ENCODE peak calls at places on chromosomes 5 and 9, in five cellular contexts. F is brain microvascular endothelial cell, C is GM23338, U is progenitor cell of endocrine pancreas, X is astrocyte. E is an unnamed sample.

GRCh38 chr5:15073453-15073852 is 201.9 kb upstream of the ANKH start:
- DNase-seq in C (no peak), F (no peak), U (no peak), X (no peak), E (no peak)

GRCh38 chr5:177455661-177456590 is 9.3 kb downstream of the PRR7 start:
- DNase-seq in C (peak; percentile 97), X (peak; percentile 57), F (peak; percentile 81), U (peak; percentile 97), E (peak; percentile 96)

GRCh38 chr9:84856181-84856632 is 186.7 kb downstream of the NTRK2 start:
- DNase-seq in C (no peak), X (peak; percentile 63), F (no peak), U (no peak), E (no peak)

GRCh38 chr5:137888489-137888874 is 775 bp upstream of the PKD2L2 start:
- DNase-seq in U (no peak), F (no peak), C (no peak), X (no peak), E (no peak)

GRCh38 chr5:16870878-16871277 is 65.2 kb downstream of the MYO10 start:
- DNase-seq in F (no peak), C (no peak), X (no peak), U (no peak), E (no peak)

GRCh38 chr5:122291000-122291592 is 20.9 kb upstream of the SNCAIP start:
- DNase-seq in F (no peak), C (peak; percentile 8), U (no peak), X (peak; percentile 9), E (no peak)

GRCh38 chr5:78545406-78545805 is 103.2 kb downstream of the LHFPL2 start:
- DNase-seq in X (no peak), C (no peak), U (no peak), F (no peak), E (peak; percentile 6)

GRCh38 chr9:7976167-7976755 is 176.7 kb upstream of the DMAC1 start:
- DNase-seq in F (no peak), C (no peak), U (no peak), X (peak; percentile 2), E (no peak)

GRCh38 chr5:160555836-160556660 is 134.4 kb downstream of the PTTG1 start:
- DNase-seq in F (no peak), U (no peak), C (no peak), X (peak; percentile 49), E (no peak)

DNA sequence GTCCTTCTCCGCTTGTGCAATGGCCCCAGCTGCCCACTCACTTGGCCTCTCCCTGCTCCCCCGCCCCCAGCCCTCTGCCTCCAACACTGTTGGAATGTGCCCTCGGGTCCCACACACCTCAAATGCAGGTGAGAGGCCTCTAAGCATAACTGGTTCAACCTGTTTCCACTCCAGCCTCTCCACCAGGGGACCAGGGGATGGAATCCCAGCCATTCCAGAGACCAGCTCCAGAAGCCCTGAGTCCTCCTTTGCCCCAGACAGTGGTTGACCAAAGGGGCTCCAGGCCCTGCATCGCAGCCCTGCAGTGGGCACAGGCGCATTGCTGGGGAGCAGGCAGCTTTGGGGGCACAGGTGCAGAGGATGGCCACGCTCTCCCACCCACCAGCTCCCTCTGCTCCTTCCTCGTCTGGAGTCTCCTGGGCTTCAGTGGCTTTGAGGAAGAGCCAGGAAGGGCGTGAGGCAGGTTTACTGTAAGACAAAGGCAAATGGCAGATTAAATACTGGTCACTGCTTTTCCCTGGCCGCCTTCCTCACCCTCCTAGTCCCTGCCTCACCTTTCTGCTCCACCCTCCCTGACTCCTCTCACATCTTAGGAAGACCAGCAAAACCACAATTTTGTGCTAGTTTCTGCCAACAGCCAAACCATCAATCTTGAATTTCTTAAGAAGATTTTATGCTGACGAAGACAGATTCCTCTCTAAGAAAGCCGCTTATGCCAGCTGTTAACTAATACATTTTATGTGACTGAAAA is 29.1 kb upstream of the IRX2 start:
- DNase-seq in C (peak; percentile 85), X (no peak), U (peak; percentile 43), F (no peak), E (no peak)
- TF ChIP-seq CTCF in C (no peak), X (no peak), U (no peak), F (no peak), E (no peak)

GRCh38 chr9:109781541-109782197 is 1.7 kb downstream of the PALM2AKAP2 start:
- DNase-seq in U (no peak), C (no peak), F (no peak), X (peak; percentile 20), E (no peak)

GRCh38 chr9:109780453-109781033 is 545 bp downstream of the PALM2AKAP2 start:
- DNase-seq in C (peak; percentile 39), X (peak; percentile 26), F (no peak), U (no peak), E (no peak)

GRCh38 chr9:109776391-109776790 is 3.6 kb upstream of the PALM2AKAP2 start:
- DNase-seq in F (no peak), U (no peak), X (no peak), C (no peak), E (no peak)

GRCh38 chr9:109781086-109781485 is 1.1 kb downstream of the PALM2AKAP2 start:
- DNase-seq in U (no peak), C (no peak), F (no peak), X (no peak), E (no peak)

GRCh38 chr9:109779711-109780452 is at the start of gene PALM2AKAP2:
- DNase-seq in X (peak; percentile 54), C (peak; percentile 85), F (peak; percentile 46), U (peak; percentile 52), E (peak; percentile 90)
- TF ChIP-seq CTCF in X (no peak), C (no peak), F (peak; percentile 49), U (peak; percentile 35), E (peak; percentile 55)

GRCh38 chr5:154857091-154857533 is 1.3 kb upstream of the CNOT8 start:
- DNase-seq in C (peak; percentile 69), U (no peak), X (no peak), F (no peak), E (no peak)

GRCh38 chr5:154860123-154860522 is 1.7 kb downstream of the CNOT8 start:
- DNase-seq in X (peak; percentile 56), F (peak; percentile 61), C (peak; percentile 26), U (no peak), E (no peak)

GRCh38 chr5:154858972-154859950 is 834 bp downstream of the CNOT8 start:
- DNase-seq in C (no peak), F (no peak), U (no peak), X (no peak), E (no peak)

GRCh38 chr5:154858251-154858971 is at the start of gene CNOT8:
- DNase-seq in U (peak; percentile 95), X (peak; percentile 92), F (peak; percentile 98), C (peak; percentile 98), E (peak; percentile 99)

GRCh38 chr5:154857534-154858250 is 735 bp upstream of the CNOT8 start:
- DNase-seq in U (peak; percentile 83), F (peak; percentile 97), C (peak; percentile 97), X (peak; percentile 92), E (peak; percentile 98)
- TF ChIP-seq CTCF in U (no peak), F (peak; percentile 22), C (no peak), X (no peak), E (peak; percentile 28)

DNA sequence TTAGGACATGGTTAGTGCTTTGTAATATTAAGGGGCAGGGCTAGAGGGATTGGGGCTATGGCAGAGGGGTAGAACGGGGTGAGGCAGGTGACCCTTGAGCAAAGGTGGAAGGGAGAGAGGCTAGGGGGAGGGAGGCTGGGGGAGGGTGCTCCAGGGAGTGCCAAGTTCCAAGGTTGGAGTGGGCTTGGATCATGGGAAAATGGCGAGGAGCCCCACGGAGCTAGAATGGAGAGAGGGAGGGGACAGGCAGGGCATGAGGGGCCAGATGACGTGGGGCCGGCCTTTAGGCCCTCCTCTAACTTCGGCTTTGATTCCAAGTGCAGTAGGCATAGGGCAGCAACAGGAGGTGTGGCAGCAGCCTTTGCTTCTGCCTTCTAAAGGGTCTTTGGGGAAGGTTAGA is 171.8 kb upstream of the PANK3 start:
- DNase-seq in F (no peak), X (no peak), C (no peak), U (no peak), E (no peak)
- TF ChIP-seq CTCF in F (no peak), X (no peak), C (no peak), U (no peak), E (no peak)

GRCh38 chr9:16925426-16925825 is 55.0 kb upstream of the BNC2 start:
- DNase-seq in F (peak; percentile 32), U (no peak), X (peak; percentile 12), C (no peak), E (no peak)

GRCh38 chr9:16918920-16919319 is 48.5 kb upstream of the BNC2 start:
- DNase-seq in X (no peak), U (no peak), F (no peak), C (no peak), E (no peak)

GRCh38 chr9:16924311-16924915 is 53.9 kb upstream of the BNC2 start:
- DNase-seq in X (no peak), C (no peak), U (no peak), F (no peak), E (no peak)

GRCh38 chr9:16921855-16922254 is 51.4 kb upstream of the BNC2 start:
- DNase-seq in X (peak; percentile 4), C (peak; percentile 23), F (no peak), U (no peak), E (no peak)
- TF ChIP-seq CTCF in X (no peak), C (peak; percentile 14), F (no peak), U (no peak), E (peak; percentile 20)

GRCh38 chr9:115694014-115694413 is 459.6 kb upstream of the PAPPA start:
- DNase-seq in F (peak; percentile 88), U (no peak), X (peak; percentile 86), C (peak; percentile 80), E (no peak)
- TF ChIP-seq CTCF in F (peak; percentile 57), U (peak; percentile 48), X (peak; percentile 35), C (peak; percentile 81), E (peak; percentile 66)

DNA sequence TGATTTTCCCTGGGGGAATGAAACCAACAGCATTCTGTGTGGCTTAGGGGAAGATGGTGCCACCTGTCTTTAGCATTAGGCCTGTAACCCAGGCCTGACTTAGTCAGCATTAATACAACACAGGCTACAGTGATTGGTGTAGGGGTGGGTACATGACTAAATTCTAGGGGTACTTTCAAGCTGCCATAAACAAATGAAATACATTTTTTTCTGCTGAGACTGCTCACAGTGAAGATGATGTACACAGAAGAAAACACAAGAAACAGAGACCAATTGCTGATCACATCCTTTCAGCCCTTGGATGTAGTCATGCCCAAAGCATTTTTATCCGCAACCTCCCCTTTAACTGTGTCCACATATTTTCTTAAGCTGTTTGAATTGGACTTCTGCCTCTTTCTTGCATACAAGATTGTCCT is 527.2 kb downstream of the KCTD16 start:
- DNase-seq in U (no peak), F (peak; percentile 91), C (peak; percentile 14), X (peak; percentile 98), E (no peak)
- TF ChIP-seq CTCF in U (no peak), F (peak; percentile 56), C (peak; percentile 27), X (peak; percentile 7), E (peak; percentile 42)

GRCh38 chr5:1292139-1292538 is 2.7 kb downstream of the TERT start:
- DNase-seq in F (no peak), U (no peak), X (no peak), C (no peak), E (peak; percentile 49)

GRCh38 chr5:1292846-1293415 is 1.9 kb downstream of the TERT start:
- DNase-seq in F (no peak), U (no peak), C (no peak), X (no peak), E (peak; percentile 81)

GRCh38 chr5:1293997-1294838 is 650 bp downstream of the TERT start:
- DNase-seq in F (no peak), C (peak; percentile 72), X (no peak), U (no peak), E (peak; percentile 85)

GRCh38 chr5:1294839-1295649 is at the start of gene TERT:
- DNase-seq in C (peak; percentile 83), X (no peak), U (peak; percentile 65), F (no peak), E (no peak)

GRCh38 chr5:1293416-1293996 is 1.4 kb downstream of the TERT start:
- DNase-seq in U (no peak), C (no peak), F (no peak), X (no peak), E (peak; percentile 79)
- TF ChIP-seq CTCF in U (no peak), C (no peak), F (no peak), X (no peak), E (no peak)

E was measured in osteocyte.